ENCODE peak calls at places on chromosomes 6 and 20, in six cellular contexts. Y is D341Med; R is Panc1; Q is naive thymus-derived CD8-positive, alpha-beta T cell; D is naive B cell; J is RWPE1. Z is an unnamed sample.
A peak's percentile ranks its signal among the peaks of the same experiment; 100 is the strongest.

GRCh38 chr20:4014031-4014474 is 1.3 kb downstream of the RNF24 start:
- DNase-seq in D (peak; percentile 25), Q (no peak), R (peak; percentile 61), Y (peak; percentile 64), J (peak; percentile 72), Z (no peak)

GRCh38 chr6:107113460-107114212 is 1.7 kb downstream of the BEND3 start:
- DNase-seq in D (no peak), J (no peak), R (no peak), Y (no peak), Q (no peak), Z (no peak)

GRCh38 chr20:58891076-58891685 is 38.7 kb downstream of the GNAS start:
- DNase-seq in Q (peak; percentile 65), D (peak; percentile 76), Y (peak; percentile 94), R (no peak), J (peak; percentile 75), Z (peak; percentile 61)

GRCh38 chr6:134198093-134198492 is 119.8 kb downstream of the SGK1 start:
- DNase-seq in Y (no peak), R (no peak), Q (no peak), D (no peak), J (no peak), Z (no peak)

GRCh38 chr6:1758076-1758679 is 148.5 kb downstream of the FOXC1 start:
- DNase-seq in Q (no peak), R (no peak), Y (no peak), D (no peak), J (no peak), Z (no peak)

GRCh38 chr6:56475736-56476457 is 166.8 kb downstream of the DST start:
- DNase-seq in R (no peak), Y (peak; percentile 65), J (no peak), Q (no peak), D (no peak), Z (no peak)

GRCh38 chr6:18978330-18979128 is 591.4 kb downstream of the RNF144B start:
- DNase-seq in R (no peak), Y (no peak), Q (no peak), J (peak; percentile 18), D (no peak), Z (no peak)

GRCh38 chr6:119676230-119676629 is 326.7 kb upstream of the MAN1A1 start:
- DNase-seq in D (no peak), Y (no peak), R (no peak), Q (no peak), J (no peak), Z (no peak)

GRCh38 chr6:33950891-33951889 is 147.4 kb upstream of the MLN start:
- DNase-seq in Q (no peak), D (no peak), R (no peak), J (no peak), Y (no peak), Z (no peak)

GRCh38 chr6:701696-702479 is 8.9 kb upstream of the EXOC2 start:
- DNase-seq in Q (no peak), D (no peak), R (no peak), J (no peak), Y (no peak), Z (no peak)

GRCh38 chr20:41217422-41217821 is 80.1 kb downstream of the PLCG1 start:
- DNase-seq in Q (no peak), R (no peak), J (no peak), D (no peak), Y (no peak), Z (no peak)

GRCh38 chr6:146028250-146028789 is 542 bp upstream of the GRM1 start:
- DNase-seq in J (peak; percentile 71), Q (no peak), Y (peak; percentile 37), R (no peak), D (peak; percentile 1), Z (peak; percentile 79)

GRCh38 chr20:45704969-45705637 is at the start of gene WFDC10B:
- DNase-seq in R (no peak), Q (no peak), J (no peak), Y (peak; percentile 54), D (no peak), Z (no peak)

GRCh38 chr20:61173966-61174725 is 77.9 kb upstream of the CDH4 start:
- DNase-seq in Q (no peak), Y (no peak), D (no peak), R (no peak), J (no peak), Z (no peak)

GRCh38 chr20:20009784-20010253 is 7.3 kb upstream of the NAA20 start:
- DNase-seq in J (no peak), R (no peak), D (no peak), Q (no peak), Y (peak; percentile 37), Z (no peak)

GRCh38 chr6:138211048-138211581 is 7.2 kb downstream of the PBOV1 start:
- DNase-seq in Y (no peak), R (no peak), J (no peak), D (no peak), Q (no peak), Z (no peak)

GRCh38 chr6:154408906-154409500 is 52.4 kb upstream of the IPCEF1 start:
- DNase-seq in J (peak; percentile 46), D (no peak), R (no peak), Q (no peak), Y (peak; percentile 54), Z (no peak)

GRCh38 chr20:15109494-15109893 is 772.1 kb upstream of the FLRT3 start:
- DNase-seq in Q (no peak), D (no peak), J (no peak), R (no peak), Y (no peak), Z (no peak)

GRCh38 chr6:48826884-48827701 is 636.0 kb downstream of the MMUT start:
- DNase-seq in Q (no peak), Y (no peak), D (no peak), J (peak; percentile 89), R (peak; percentile 92), Z (no peak)

GRCh38 chr6:4322134-4322845 is 186.9 kb upstream of the ECI2 start:
- DNase-seq in D (no peak), Y (peak; percentile 8), J (no peak), R (no peak), Q (no peak), Z (no peak)

GRCh38 chr20:17538517-17539170 is 7.5 kb upstream of the BFSP1 start:
- DNase-seq in R (no peak), Y (no peak), D (no peak), Q (no peak), J (no peak), Z (no peak)

GRCh38 chr20:34190679-34191090 is 50.5 kb upstream of the ASIP start:
- DNase-seq in D (peak; percentile 8), Q (no peak), J (peak; percentile 89), R (peak; percentile 38), Y (peak; percentile 87), Z (peak; percentile 58)

GRCh38 chr6:169073311-169073710 is 180.3 kb downstream of the THBS2 start:
- DNase-seq in D (no peak), Q (no peak), Y (no peak), J (no peak), R (no peak), Z (no peak)

GRCh38 chr20:12966468-12967085 is 42.2 kb upstream of the SPTLC3 start:
- DNase-seq in R (no peak), D (no peak), J (peak; percentile 23), Y (no peak), Q (no peak), Z (no peak)

GRCh38 chr20:64146301-64146935 is 17.8 kb upstream of the MYT1 start:
- DNase-seq in R (no peak), J (no peak), Q (no peak), Y (peak; percentile 87), D (no peak), Z (no peak)

GRCh38 chr6:30679765-30680535 is 6.5 kb downstream of the PPP1R18 start:
- DNase-seq in Q (no peak), D (no peak), J (no peak), Y (no peak), R (no peak), Z (no peak)

GRCh38 chr20:37303637-37304036 is 14.2 kb downstream of the MANBAL start:
- DNase-seq in J (no peak), Y (no peak), Q (no peak), R (no peak), D (no peak), Z (no peak)

GRCh38 chr6:89375427-89375868 is 22.9 kb upstream of the UBE2J1 start:
- DNase-seq in Q (peak; percentile 84), Y (peak; percentile 75), J (no peak), D (peak; percentile 68), R (no peak), Z (peak; percentile 59)

GRCh38 chr6:132218063-132218696 is 183.1 kb downstream of the MOXD1 start:
- DNase-seq in J (peak; percentile 10), Q (no peak), Y (no peak), D (peak; percentile 17), R (no peak), Z (no peak)

GRCh38 chr20:17498181-17498580 is 33.0 kb downstream of the BFSP1 start:
- DNase-seq in Q (no peak), J (no peak), R (no peak), D (no peak), Y (no peak), Z (no peak)

GRCh38 chr6:33578588-33579011 is 1.5 kb downstream of the BAK1 start:
- DNase-seq in D (peak; percentile 26), Q (peak; percentile 30), J (no peak), Y (no peak), R (no peak), Z (no peak)

GRCh38 chr6:148068391-148068790 is 274.2 kb upstream of the SASH1 start:
- DNase-seq in D (no peak), Y (no peak), R (no peak), Q (no peak), J (no peak), Z (no peak)

GRCh38 chr20:25991051-25991755 is 294.6 kb upstream of the ZNF337 start:
- DNase-seq in D (no peak), Y (no peak), Q (no peak), R (no peak), J (no peak), Z (no peak)

GRCh38 chr20:62205618-62206387 is 14.3 kb downstream of the HRH3 start:
- DNase-seq in D (no peak), R (no peak), Q (no peak), J (no peak), Y (no peak), Z (no peak)

GRCh38 chr6:2021713-2022125 is 223.7 kb downstream of the GMDS start:
- DNase-seq in J (peak; percentile 62), R (no peak), Y (peak; percentile 41), Q (no peak), D (no peak), Z (no peak)

GRCh38 chr20:32858189-32858588 is 534 bp upstream of the EFCAB8 start:
- DNase-seq in D (no peak), Q (no peak), Y (no peak), J (peak; percentile 43), R (no peak), Z (no peak)